ENCODE peak calls at places on chromosomes 5 and 9, in eight cellular contexts. One of them, this sample, is unnamed.

GRCh38 chr9:133880136-133880535 is 112.0 kb downstream of the VAV2 start:
- DNase-seq in GOT3: no peak
- DNase-seq in ureter: no peak
- DNase-seq in iPS-NIHi11: no peak
- DNase-seq in NCI-H1092: no peak
- DNase-seq in COR-L47: no peak
- DNase-seq in PC-9: no peak
- DNase-seq in foreskin fibroblast: no peak
- DNase-seq in this sample: no peak

GRCh38 chr9:16133556-16134227 is 580.8 kb downstream of the CCDC171 start:
- DNase-seq in GOT3: no peak
- DNase-seq in ureter: no peak
- DNase-seq in iPS-NIHi11: peak
- DNase-seq in NCI-H1092: peak
- DNase-seq in COR-L47: peak
- DNase-seq in PC-9: no peak
- DNase-seq in foreskin fibroblast: peak
- DNase-seq in this sample: peak

GRCh38 chr9:33952066-33952465 is 96.6 kb downstream of the UBAP2 start:
- DNase-seq in GOT3: no peak
- DNase-seq in ureter: no peak
- DNase-seq in iPS-NIHi11: no peak
- DNase-seq in NCI-H1092: no peak
- DNase-seq in COR-L47: no peak
- DNase-seq in PC-9: no peak
- DNase-seq in foreskin fibroblast: no peak
- DNase-seq in this sample: no peak

GRCh38 chr9:132192728-132193127 is 30.9 kb downstream of the NTNG2 start:
- DNase-seq in GOT3: no peak
- DNase-seq in ureter: no peak
- DNase-seq in iPS-NIHi11: no peak
- DNase-seq in NCI-H1092: peak
- DNase-seq in COR-L47: no peak
- DNase-seq in PC-9: no peak
- DNase-seq in foreskin fibroblast: no peak
- DNase-seq in this sample: no peak

GRCh38 chr9:12680757-12681156 is 12.4 kb upstream of the TYRP1 start:
- DNase-seq in GOT3: no peak
- DNase-seq in ureter: no peak
- DNase-seq in iPS-NIHi11: no peak
- DNase-seq in NCI-H1092: no peak
- DNase-seq in COR-L47: no peak
- DNase-seq in PC-9: no peak
- DNase-seq in foreskin fibroblast: no peak
- DNase-seq in this sample: no peak

GRCh38 chr9:117413346-117414219 is 1.3 kb downstream of the ASTN2 start:
- DNase-seq in GOT3: no peak
- DNase-seq in ureter: no peak
- DNase-seq in iPS-NIHi11: peak
- DNase-seq in NCI-H1092: peak
- DNase-seq in COR-L47: peak
- DNase-seq in PC-9: no peak
- DNase-seq in foreskin fibroblast: peak
- DNase-seq in this sample: peak

GRCh38 chr9:97559111-97559514 is 57.6 kb downstream of the TMOD1 start:
- DNase-seq in GOT3: no peak
- DNase-seq in ureter: no peak
- DNase-seq in iPS-NIHi11: no peak
- DNase-seq in NCI-H1092: no peak
- DNase-seq in COR-L47: no peak
- DNase-seq in PC-9: no peak
- DNase-seq in foreskin fibroblast: no peak
- DNase-seq in this sample: no peak

GRCh38 chr9:114995681-114996221 is 65.4 kb upstream of the TNFSF8 start:
- DNase-seq in GOT3: no peak
- DNase-seq in ureter: no peak
- DNase-seq in iPS-NIHi11: no peak
- DNase-seq in NCI-H1092: no peak
- DNase-seq in COR-L47: no peak
- DNase-seq in PC-9: no peak
- DNase-seq in foreskin fibroblast: no peak
- DNase-seq in this sample: no peak

GRCh38 chr5:68405784-68406183 is 190.2 kb downstream of the PIK3R1 start:
- DNase-seq in GOT3: no peak
- DNase-seq in ureter: no peak
- DNase-seq in iPS-NIHi11: no peak
- DNase-seq in NCI-H1092: no peak
- DNase-seq in COR-L47: no peak
- DNase-seq in PC-9: no peak
- DNase-seq in foreskin fibroblast: no peak
- DNase-seq in this sample: no peak

GRCh38 chr9:36166150-36166927 is 2.8 kb upstream of the CCIN start:
- DNase-seq in GOT3: peak
- DNase-seq in ureter: peak
- DNase-seq in iPS-NIHi11: peak
- DNase-seq in NCI-H1092: peak
- DNase-seq in COR-L47: peak
- DNase-seq in PC-9: peak
- DNase-seq in foreskin fibroblast: peak
- DNase-seq in this sample: peak

GRCh38 chr5:78661044-78661443 is 12.5 kb upstream of the LHFPL2 start:
- DNase-seq in GOT3: no peak
- DNase-seq in ureter: no peak
- DNase-seq in iPS-NIHi11: no peak
- DNase-seq in NCI-H1092: no peak
- DNase-seq in COR-L47: no peak
- DNase-seq in PC-9: no peak
- DNase-seq in foreskin fibroblast: no peak
- DNase-seq in this sample: no peak

GRCh38 chr9:114206221-114206760 is 51.0 kb downstream of the COL27A1 start:
- DNase-seq in GOT3: no peak
- DNase-seq in ureter: no peak
- DNase-seq in iPS-NIHi11: no peak
- DNase-seq in NCI-H1092: no peak
- DNase-seq in COR-L47: no peak
- DNase-seq in PC-9: no peak
- DNase-seq in foreskin fibroblast: no peak
- DNase-seq in this sample: no peak

This sample was measured in ELF-1.